ENCODE peak calls at places on chromosomes 2 and 18, in five cellular contexts. D, A, W, L and Z are unnamed samples.

GRCh38 chr2:98576666-98577312 is 31.5 kb downstream of the COA5 start:
- DNase-seq in L (no peak), A (no peak), D (no peak), W (no peak), Z (no peak)

GRCh38 chr2:218722419-218722818 is 11.8 kb downstream of the TTLL4 start:
- DNase-seq in A (no peak), W (no peak), D (no peak), L (no peak), Z (no peak)

GRCh38 chr18:23386317-23386716 is 66.8 kb upstream of the RIOK3 start:
- DNase-seq in D (no peak), W (no peak), A (no peak), L (no peak), Z (no peak)

GRCh38 chr2:237889016-237889415 is 29.6 kb downstream of the RAMP1 start:
- DNase-seq in A (no peak), D (no peak), W (no peak), L (no peak), Z (no peak)

GRCh38 chr2:166560022-166560421 is 66.0 kb upstream of the SCN7A start:
- DNase-seq in W (no peak), D (no peak), A (no peak), L (no peak), Z (no peak)

GRCh38 chr2:74252862-74253261 is 54.4 kb downstream of the MTHFD2 start:
- DNase-seq in W (no peak), L (no peak), D (no peak), A (no peak), Z (no peak)

GRCh38 chr2:25068193-25068592 is 26.3 kb downstream of the EFR3B start:
- DNase-seq in A (no peak), D (no peak), L (no peak), W (no peak), Z (no peak)

GRCh38 chr2:96264656-96265348 is 995 bp downstream of the TMEM127 start:
- DNase-seq in D (peak), L (no peak), W (peak), A (no peak), Z (no peak)

GRCh38 chr2:86441392-86441788 is 219 bp downstream of the KDM3A start:
- DNase-seq in L (no peak), D (no peak), A (no peak), W (no peak), Z (no peak)

GRCh38 chr2:190507135-190507534 is 27.4 kb downstream of the NEMP2 start:
- DNase-seq in W (no peak), D (no peak), A (no peak), L (no peak), Z (no peak)

GRCh38 chr2:37782721-37783438 is 111.4 kb upstream of the CDC42EP3 start:
- DNase-seq in A (no peak), W (no peak), D (no peak), L (no peak), Z (no peak)

GRCh38 chr2:160910681-160911080 is 249.5 kb upstream of the TANK start:
- DNase-seq in W (no peak), L (no peak), A (no peak), D (no peak), Z (no peak)

GRCh38 chr2:23027396-23027795 is 357.6 kb upstream of the KLHL29 start:
- DNase-seq in D (no peak), L (no peak), A (no peak), W (no peak), Z (no peak)

GRCh38 chr2:159614534-159615186 is 1.7 kb downstream of the BAZ2B start:
- DNase-seq in D (no peak), W (no peak), A (no peak), L (no peak), Z (peak)

GRCh38 chr2:101431486-101431885 is 43.4 kb downstream of the RFX8 start:
- DNase-seq in L (no peak), W (no peak), A (no peak), D (no peak), Z (no peak)

GRCh38 chr2:217066510-217067270 is 206.8 kb upstream of the TNP1 start:
- DNase-seq in D (no peak), A (peak), W (no peak), L (no peak), Z (no peak)

GRCh38 chr18:2958819-2959298 is 54.1 kb downstream of the LPIN2 start:
- DNase-seq in D (peak), L (no peak), A (no peak), W (no peak), Z (no peak)

GRCh38 chr2:159211447-159212396 is 74.8 kb downstream of the WDSUB1 start:
- DNase-seq in L (no peak), A (no peak), W (no peak), D (no peak), Z (no peak)

GRCh38 chr2:233032551-233033320 is at the start of gene NEU2:
- DNase-seq in L (no peak), D (no peak), W (no peak), A (no peak), Z (no peak)

GRCh38 chr2:11850082-11850481 is 103.7 kb downstream of the LPIN1 start:
- DNase-seq in D (no peak), A (no peak), L (no peak), W (no peak), Z (no peak)

GRCh38 chr2:71897836-71898235 is 249.8 kb downstream of the CYP26B1 start:
- DNase-seq in D (no peak), L (no peak), W (no peak), A (no peak), Z (no peak)

GRCh38 chr2:60806988-60807681 is 51.1 kb downstream of the PAPOLG start:
- DNase-seq in W (peak), D (peak), A (no peak), L (no peak), Z (no peak)

GRCh38 chr2:25274868-25275574 is 66.7 kb downstream of the DNMT3A start:
- DNase-seq in L (no peak), W (peak), A (no peak), D (peak), Z (no peak)

GRCh38 chr2:73239776-73240175 is 5.7 kb downstream of the CCT7 start:
- DNase-seq in A (no peak), L (no peak), W (no peak), D (no peak), Z (no peak)

GRCh38 chr18:68462766-68463165 is 252.1 kb downstream of the TMX3 start:
- DNase-seq in W (no peak), A (no peak), D (no peak), L (no peak), Z (no peak)

GRCh38 chr2:30341500-30342267 is 105.4 kb upstream of the LCLAT1 start:
- DNase-seq in A (no peak), W (peak), D (no peak), L (no peak), Z (no peak)

GRCh38 chr2:216414772-216415319 is 2.6 kb downstream of the SMARCAL1 start:
- DNase-seq in L (no peak), D (no peak), A (no peak), W (no peak), Z (no peak)

GRCh38 chr2:1755436-1756191 is 11.3 kb upstream of the PXDN start:
- DNase-seq in W (no peak), A (no peak), D (no peak), L (no peak), Z (no peak)

GRCh38 chr18:75478996-75479870 is 51.7 kb upstream of the SMIM21 start:
- DNase-seq in A (peak), W (no peak), D (peak), L (no peak), Z (no peak)